ENCODE peak calls at places on chromosomes 2 and 18, in six cellular contexts. M is T-helper 1 cell, H is ELF-1, S is colonic mucosa, V is sigmoid colon, E is MCF 10A. J is an unnamed sample.

GRCh38 chr2:199727801-199728200 is 123.2 kb downstream of the FTCDNL1 start:
- DNase-seq in H (no peak), E (no peak), V (no peak), M (no peak), S (no peak), J (no peak)

GRCh38 chr18:7158201-7158600 is 40.6 kb upstream of the LAMA1 start:
- DNase-seq in S (no peak), H (peak), E (peak), M (no peak), V (peak), J (peak)

GRCh38 chr2:9887513-9887912 is 44.2 kb downstream of the TAF1B start:
- DNase-seq in E (no peak), S (no peak), M (no peak), V (no peak), H (no peak), J (no peak)

GRCh38 chr2:12293868-12294267 is 422.9 kb upstream of the TRIB2 start:
- DNase-seq in H (no peak), M (no peak), V (no peak), E (no peak), S (no peak), J (no peak)

GRCh38 chr18:63451774-63452173 is 25.0 kb upstream of the SERPINB5 start:
- DNase-seq in M (no peak), S (peak), E (peak), H (no peak), V (peak), J (no peak)

GRCh38 chr2:30234180-30234971 is 3.0 kb downstream of the LBH start:
- DNase-seq in E (peak), H (peak), M (no peak), S (no peak), V (peak), J (peak)

GRCh38 chr2:18363348-18363747 is 197.1 kb downstream of the RDH14 start:
- DNase-seq in V (no peak), H (no peak), S (no peak), M (no peak), E (no peak), J (no peak)

GRCh38 chr18:61955644-61956043 is 62.8 kb upstream of the RNF152 start:
- DNase-seq in M (no peak), S (no peak), H (no peak), V (no peak), E (no peak), J (no peak)

GRCh38 chr18:2570772-2571199 is 519 bp downstream of the METTL4 start:
- DNase-seq in M (peak), H (no peak), S (peak), E (peak), V (peak), J (peak)

GRCh38 chr2:70002241-70002896 is 40.9 kb upstream of the ASPRV1 start:
- DNase-seq in M (no peak), H (no peak), E (no peak), V (no peak), S (no peak), J (no peak)

GRCh38 chr2:950627-950992 is at the start of gene SNTG2:
- DNase-seq in E (no peak), S (peak), H (no peak), V (no peak), M (peak), J (peak)

GRCh38 chr2:207188601-207189000 is 22.9 kb upstream of the KLF7 start:
- DNase-seq in H (no peak), V (no peak), S (no peak), E (peak), M (no peak), J (no peak)

GRCh38 chr18:30682667-30683066 is 359.9 kb downstream of the DSC3 start:
- DNase-seq in E (no peak), V (no peak), M (no peak), S (no peak), H (no peak), J (no peak)

GRCh38 chr2:10897956-10898355 is 13.8 kb upstream of the KCNF1 start:
- DNase-seq in E (no peak), H (no peak), M (no peak), V (no peak), S (no peak), J (peak)

GRCh38 chr2:232888839-232889529 is 18.9 kb downstream of the SNORC start:
- DNase-seq in H (no peak), S (peak), E (no peak), M (no peak), V (no peak), J (no peak)

GRCh38 chr2:15456343-15456742 is 104.8 kb downstream of the NBAS start:
- DNase-seq in E (no peak), S (no peak), M (no peak), H (no peak), V (no peak), J (no peak)

GRCh38 chr2:239194731-239195317 is 206.0 kb downstream of the HDAC4 start:
- DNase-seq in M (no peak), V (peak), E (no peak), S (no peak), H (no peak), J (no peak)

GRCh38 chr18:70991577-70991976 is 702.7 kb downstream of the SOCS6 start:
- DNase-seq in E (no peak), S (no peak), H (no peak), M (no peak), V (no peak), J (no peak)

GRCh38 chr2:8684885-8685696 is 3.2 kb downstream of the ID2 start:
- DNase-seq in S (peak), V (peak), E (peak), H (peak), M (peak), J (peak)

GRCh38 chr2:96977631-96978195 is 8.7 kb downstream of the FAM178B start:
- DNase-seq in M (no peak), H (peak), V (no peak), E (peak), S (no peak), J (peak)

GRCh38 chr2:239279508-239280295 is 121.1 kb downstream of the HDAC4 start:
- DNase-seq in V (no peak), E (peak), S (peak), M (no peak), H (no peak), J (no peak)

J was measured in AG08396.